ENCODE peak calls at places on chromosomes 4 and X, in five cellular contexts. G is iPS DF 6.9, U is BJ, L is uterus, N is endodermal cell. H is an unnamed sample. For H3K36me3, the result is how much of the 10 kb centered on the place peaks cover.

GRCh38 chrX:18898517-18898916 is 85.4 kb downstream of the PHKA2 start:
- DNase-seq in G (no peak), U (no peak), L (no peak), N (no peak), H (no peak)

GRCh38 chrX:17078031-17078730 is 131.7 kb downstream of the REPS2 start:
- DNase-seq in G (no peak), U (peak), L (no peak), N (no peak), H (no peak)

GRCh38 chr4:172357006-172357405 is 543.8 kb downstream of the GALNTL6 start:
- DNase-seq in G (no peak), U (no peak), L (no peak), N (no peak), H (no peak)

GRCh38 chr4:168480991-168481588 is 798 bp upstream of the DDX60L start:
- DNase-seq in G (no peak), U (peak), L (peak), N (no peak), H (no peak)

GRCh38 chr4:17559709-17560048 is 17.3 kb upstream of the LAP3 start:
- DNase-seq in G (no peak), U (no peak), L (no peak), N (no peak), H (no peak)

GRCh38 chrX:119228506-119229290 is 7.4 kb upstream of the PGRMC1 start:
- DNase-seq in G (no peak), U (peak), L (no peak), N (no peak), H (no peak)

GRCh38 chr4:71229477-71230257 is 109.2 kb upstream of the SLC4A4 start:
- DNase-seq in G (no peak), U (no peak), L (no peak), N (peak), H (peak)

GRCh38 chr4:15779336-15779735 is 1.2 kb downstream of the CD38 start:
- DNase-seq in G (no peak), U (peak), L (peak), N (peak), H (no peak)

GRCh38 chr4:6470502-6471302 is 1.7 kb downstream of the PPP2R2C start:
- DNase-seq in G (no peak), U (no peak), L (peak), N (peak), H (no peak)

GRCh38 chr4:36399762-36400353 is 118.4 kb downstream of the DTHD1 start:
- DNase-seq in G (no peak), U (no peak), L (no peak), N (peak), H (peak)

GRCh38 chrX:40864972-40865371 is 129.6 kb upstream of the MED14 start:
- DNase-seq in G (no peak), U (peak), L (no peak), N (no peak), H (no peak)

GRCh38 chr4:46999584-46999983 is 6.2 kb upstream of the GABRA4 start:
- DNase-seq in G (no peak), U (no peak), L (no peak), N (no peak), H (no peak)

GRCh38 chrX:74179071-74179470 is 124.9 kb upstream of the ZCCHC13 start:
- DNase-seq in G (no peak), U (peak), L (no peak), N (no peak), H (no peak)

GRCh38 chrX:135484636-135485289 is 35.7 kb upstream of the INTS6L start:
- DNase-seq in G (no peak), U (peak), L (peak), N (no peak), H (no peak)

GRCh38 chr4:122038896-122039295 is 87.0 kb upstream of the TRPC3 start:
- DNase-seq in G (no peak), U (no peak), L (no peak), N (no peak), H (no peak)

GRCh38 chr4:96767815-96768480 is 928.1 kb downstream of the PDHA2 start:
- DNase-seq in G (no peak), U (no peak), L (no peak), N (no peak), H (no peak)

DNA sequence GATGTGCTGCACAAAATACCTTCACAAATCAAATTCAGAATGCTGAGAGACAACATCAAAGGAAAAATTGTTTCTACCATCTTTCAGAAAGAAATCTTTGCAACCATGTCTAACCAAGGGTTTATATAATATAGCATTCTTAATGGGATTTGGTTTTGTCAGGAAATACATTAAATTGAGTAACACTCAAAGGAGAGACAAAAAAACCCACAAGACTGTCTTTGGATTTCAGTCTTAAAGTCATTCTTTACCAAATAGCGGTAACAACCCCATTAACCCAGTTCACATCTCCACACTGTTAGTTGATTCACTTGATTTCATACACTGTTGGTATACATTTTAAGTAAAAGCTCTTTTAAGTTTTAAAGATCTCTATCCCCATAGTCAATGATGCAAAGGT is 145.7 kb upstream of the EDNRA start:
- DNase-seq in G (no peak), U (no peak), L (no peak), N (no peak), H (no peak)
- H3K4me3 ChIP-seq in G (no peak), U (no peak), L (no peak), N (no peak), H (no peak)

GRCh38 chr4:67659065-67659464 is 41.9 kb downstream of the UBA6 start:
- DNase-seq in G (no peak), U (no peak), L (no peak), N (no peak), H (no peak)

GRCh38 chr4:67660418-67660817 is 40.5 kb downstream of the UBA6 start:
- DNase-seq in G (no peak), U (no peak), L (no peak), N (no peak), H (no peak)

GRCh38 chr4:67658302-67658701 is 42.7 kb downstream of the UBA6 start:
- DNase-seq in G (no peak), U (no peak), L (no peak), N (no peak), H (no peak)
- H3K36me3 ChIP-seq in G (under half), U (under half), L (under half), N (half or more), H (under half)

GRCh38 chr4:1792832-1793495 is at the start of gene FGFR3:
- DNase-seq in G (no peak), U (no peak), L (no peak), N (peak), H (peak)
- H3K4me3 ChIP-seq in G (peak), U (peak), L (peak), N (peak), H (peak)

GRCh38 chr4:38965866-38966265 is 66.3 kb downstream of the TMEM156 start:
- DNase-seq in G (no peak), U (no peak), L (no peak), N (no peak), H (no peak)
- H3K36me3 ChIP-seq in G (under half), U (under half), L (under half), N (under half), H (under half)

DNA sequence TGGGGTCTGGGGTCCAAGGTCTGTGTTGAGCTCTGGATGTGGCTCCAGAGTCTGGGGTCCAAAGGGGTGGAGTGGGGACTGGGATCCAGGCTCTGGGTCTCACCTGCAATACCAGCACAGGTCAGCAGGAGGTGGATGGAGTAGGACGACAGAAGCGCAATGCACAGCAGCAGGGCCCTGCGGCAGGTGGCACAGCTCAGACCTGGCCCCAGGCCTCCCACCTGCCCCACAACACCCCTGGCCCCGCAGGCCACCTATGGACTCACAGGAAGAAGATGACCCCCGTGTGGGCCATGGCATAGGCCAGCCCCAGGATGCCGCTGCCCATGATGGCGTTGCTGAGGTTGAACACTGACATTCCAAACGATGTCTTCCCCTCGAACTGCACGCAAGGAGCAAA is 3.4 kb downstream of the SLC38A5 start:
- DNase-seq in G (no peak), U (no peak), L (no peak), N (peak), H (peak)
- H3K4me3 ChIP-seq in G (no peak), U (no peak), L (no peak), N (peak), H (peak)

GRCh38 chr4:55866973-55867574 is 13.6 kb downstream of the EXOC1 start:
- DNase-seq in G (no peak), U (no peak), L (no peak), N (no peak), H (peak)
- H3K36me3 ChIP-seq in G (under half), U (under half), L (under half), N (half or more), H (under half)

GRCh38 chr4:147326581-147326980 is 154.3 kb upstream of the EDNRA start:
- DNase-seq in G (no peak), U (no peak), L (no peak), N (no peak), H (no peak)

GRCh38 chr4:147328189-147328588 is 152.7 kb upstream of the EDNRA start:
- DNase-seq in G (no peak), U (no peak), L (no peak), N (no peak), H (no peak)

GRCh38 chr4:147327322-147327721 is 153.6 kb upstream of the EDNRA start:
- DNase-seq in G (no peak), U (no peak), L (no peak), N (no peak), H (no peak)

GRCh38 chr4:147328756-147329446 is 152.0 kb upstream of the EDNRA start:
- DNase-seq in G (no peak), U (no peak), L (no peak), N (no peak), H (no peak)

GRCh38 chr4:147325566-147325965 is 155.3 kb upstream of the EDNRA start:
- DNase-seq in G (no peak), U (peak), L (no peak), N (no peak), H (no peak)
- H3K4me3 ChIP-seq in G (no peak), U (no peak), L (no peak), N (no peak), H (no peak)

DNA sequence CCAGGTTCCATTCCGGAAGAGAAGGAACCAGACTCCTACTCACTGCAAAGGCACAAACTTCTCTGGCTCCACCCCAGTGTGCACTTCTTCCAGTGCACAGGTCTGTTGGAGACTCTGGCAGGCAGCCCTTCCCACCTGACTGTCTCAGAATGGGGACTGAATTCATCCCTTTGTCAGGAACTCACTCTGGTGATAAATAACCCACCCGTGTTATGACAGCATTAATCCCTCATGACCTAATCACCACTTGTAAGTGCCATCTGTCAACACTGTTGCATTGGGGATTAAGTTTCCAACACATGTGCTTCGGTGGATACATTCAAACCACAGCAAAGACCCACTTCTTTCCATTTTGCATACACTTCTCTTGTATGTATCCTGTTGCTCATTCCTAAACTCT is 1002.9 kb upstream of the IGFBP7 start:
- DNase-seq in G (no peak), U (no peak), L (no peak), N (no peak), H (peak)
- H3K36me3 ChIP-seq in G (under half), U (under half), L (under half), N (under half), H (under half)

DNA sequence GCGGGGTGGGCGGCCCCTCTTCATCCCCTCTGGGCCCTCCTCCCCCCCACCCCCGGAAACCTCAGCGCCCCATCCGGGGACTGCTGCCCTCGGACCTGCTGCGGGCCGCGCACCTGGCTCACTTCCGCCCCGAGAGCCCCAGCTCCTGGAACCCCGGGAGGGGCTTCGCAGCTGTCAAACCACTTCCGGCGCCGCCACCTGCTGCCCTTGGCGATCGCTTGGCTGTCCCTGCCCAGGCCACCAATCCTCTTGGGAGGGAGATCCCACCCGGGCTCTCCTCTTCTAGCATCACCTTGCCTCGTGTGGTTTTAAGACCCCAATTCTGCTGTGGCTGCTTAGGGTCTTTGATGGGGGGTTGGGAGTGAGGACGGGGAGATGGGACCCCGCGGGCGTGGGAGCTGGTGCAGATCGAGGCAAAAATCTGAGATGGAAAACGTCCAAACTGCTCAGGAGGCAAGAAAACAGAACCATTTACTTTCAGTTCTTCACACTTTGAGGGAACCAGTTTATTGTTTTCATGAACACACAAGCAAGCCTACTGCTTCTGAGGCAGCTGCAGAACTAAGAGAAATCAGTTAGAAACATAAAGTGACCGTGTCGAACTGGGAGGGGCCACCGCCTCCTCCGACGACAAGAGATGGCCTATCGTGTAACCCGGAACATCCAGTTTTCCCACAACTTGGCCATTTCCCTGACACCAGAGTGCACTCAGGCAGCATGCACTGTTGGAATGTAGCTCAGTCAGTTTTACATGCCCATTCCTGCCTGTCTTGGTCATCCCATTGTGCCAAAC is 782 bp downstream of the MTMR1 start:
- DNase-seq in G (no peak), U (peak), L (no peak), N (peak), H (peak)
- H3K4me3 ChIP-seq in G (peak), U (peak), L (peak), N (peak), H (peak)

GRCh38 chr4:82371398-82371972 is 2.3 kb downstream of the HNRNPD start:
- DNase-seq in G (no peak), U (no peak), L (no peak), N (no peak), H (no peak)

GRCh38 chr4:82373816-82374740 is at the start of gene HNRNPD:
- DNase-seq in G (peak), U (peak), L (peak), N (peak), H (peak)

GRCh38 chr4:82376109-82376508 is 2.3 kb upstream of the HNRNPD start:
- DNase-seq in G (no peak), U (no peak), L (no peak), N (no peak), H (no peak)

GRCh38 chr4:82372874-82373815 is 646 bp downstream of the HNRNPD start:
- DNase-seq in G (peak), U (no peak), L (peak), N (peak), H (peak)

DNA sequence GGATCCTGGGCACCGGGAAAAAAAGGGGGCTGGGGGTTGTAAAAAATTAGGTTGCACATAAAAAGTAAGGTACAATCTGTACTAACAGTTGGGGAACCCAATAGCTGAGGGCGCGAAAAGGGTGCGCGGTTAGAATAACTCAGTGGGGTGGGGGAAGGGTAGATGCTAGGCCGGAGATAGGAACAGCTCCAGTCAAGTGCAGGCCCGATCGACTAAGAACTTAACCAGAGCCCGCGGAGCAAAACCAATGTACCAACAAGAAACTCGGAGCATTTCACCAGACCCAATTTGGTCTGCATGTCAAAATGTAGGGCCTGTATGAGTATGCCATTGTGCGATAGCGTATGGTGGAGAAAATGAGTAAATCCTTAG is 1.3 kb downstream of the HNRNPD start:
- DNase-seq in G (no peak), U (no peak), L (no peak), N (peak), H (peak)
- H3K36me3 ChIP-seq in G (under half), U (under half), L (under half), N (half or more), H (half or more)